ENCODE peak calls at places on chromosomes 5 and 9, in six cellular contexts. S is upper lobe of right lung, K is left ventricle myocardium inferior, X is neuronal stem cell, N is stomach, C is cardiac muscle cell. M is an unnamed sample. For H3K9me3, the result is how much of the 10 kb centered on the place peaks cover.

GRCh38 chr9:105842023-105842644 is 147.8 kb downstream of the TMEM38B start:
- DNase-seq in C (peak), K (no peak), N (no peak), X (peak), S (no peak), M (no peak)

GRCh38 chr5:92548351-92548750 is 1032.7 kb downstream of the NR2F1-AS1 start:
- DNase-seq in X (no peak), N (no peak), K (no peak), S (no peak), C (no peak), M (no peak)

GRCh38 chr9:133141833-133142594 is 21.0 kb upstream of the RALGDS start:
- DNase-seq in S (peak), K (peak), X (no peak), C (no peak), N (peak), M (no peak)

GRCh38 chr5:34863947-34864346 is 25.0 kb downstream of the TTC23L start:
- DNase-seq in N (no peak), K (no peak), C (no peak), S (no peak), X (no peak), M (no peak)

GRCh38 chr5:41193462-41194166 is 19.7 kb downstream of the C6 start:
- DNase-seq in X (no peak), C (no peak), K (peak), S (peak), N (peak), M (peak)

GRCh38 chr5:67878911-67879310 is 336.6 kb upstream of the PIK3R1 start:
- DNase-seq in C (no peak), X (no peak), S (no peak), K (no peak), N (no peak), M (no peak)

GRCh38 chr9:89640391-89640790 is 35.6 kb downstream of the GADD45G start:
- DNase-seq in X (no peak), S (no peak), N (no peak), C (no peak), K (no peak), M (no peak)

GRCh38 chr9:119453490-119453911 is 84.3 kb upstream of the BRINP1 start:
- DNase-seq in C (no peak), S (no peak), X (no peak), N (no peak), K (no peak), M (no peak)

GRCh38 chr9:101791533-101791932 is 53.1 kb upstream of the GRIN3A start:
- DNase-seq in S (no peak), K (no peak), N (no peak), X (no peak), C (no peak), M (no peak)

GRCh38 chr5:58677650-58678049 is 94.8 kb downstream of the RAB3C start:
- DNase-seq in K (no peak), C (no peak), S (no peak), N (no peak), X (no peak), M (no peak)

GRCh38 chr9:120716483-120716882 is 2.2 kb upstream of the MEGF9 start:
- DNase-seq in S (no peak), K (no peak), N (no peak), C (no peak), X (no peak), M (no peak)

GRCh38 chr5:96683392-96683791 is 21.2 kb downstream of the CAST start:
- DNase-seq in S (no peak), X (no peak), N (no peak), C (no peak), K (no peak), M (no peak)

DNA sequence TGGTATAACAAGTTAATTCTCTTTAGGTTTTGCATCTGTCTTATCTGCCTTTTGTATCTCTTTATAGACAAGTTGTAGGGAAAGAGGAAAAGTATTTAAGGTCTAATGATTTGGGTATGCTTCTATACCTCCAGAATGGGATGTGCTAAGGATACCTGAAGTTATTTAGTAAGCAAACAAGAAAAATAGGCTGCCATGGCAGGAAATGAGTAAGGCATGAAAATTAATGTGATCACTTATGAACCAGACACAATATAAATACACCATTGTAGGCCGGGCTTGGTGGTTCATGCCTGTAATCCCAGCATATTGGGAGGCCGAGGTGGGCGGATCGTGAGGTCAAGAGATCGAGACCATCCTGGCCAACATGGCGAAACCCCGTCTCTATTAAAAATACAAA is 82.8 kb downstream of the TLE4 start:
- DNase-seq in N (no peak), X (no peak), S (no peak), C (no peak), K (no peak), M (no peak)
- H3K9me3 ChIP-seq in N (under half), X (under half), S (under half), C (under half), K (under half), M (under half)

GRCh38 chr5:141258948-141259347 is 13.8 kb downstream of the PCDHB15 start:
- DNase-seq in N (no peak), K (no peak), S (no peak), X (no peak), C (no peak), M (no peak)
- H3K9me3 ChIP-seq in N (half or more), K (half or more), S (half or more), X (half or more), C (under half), M (under half)

DNA sequence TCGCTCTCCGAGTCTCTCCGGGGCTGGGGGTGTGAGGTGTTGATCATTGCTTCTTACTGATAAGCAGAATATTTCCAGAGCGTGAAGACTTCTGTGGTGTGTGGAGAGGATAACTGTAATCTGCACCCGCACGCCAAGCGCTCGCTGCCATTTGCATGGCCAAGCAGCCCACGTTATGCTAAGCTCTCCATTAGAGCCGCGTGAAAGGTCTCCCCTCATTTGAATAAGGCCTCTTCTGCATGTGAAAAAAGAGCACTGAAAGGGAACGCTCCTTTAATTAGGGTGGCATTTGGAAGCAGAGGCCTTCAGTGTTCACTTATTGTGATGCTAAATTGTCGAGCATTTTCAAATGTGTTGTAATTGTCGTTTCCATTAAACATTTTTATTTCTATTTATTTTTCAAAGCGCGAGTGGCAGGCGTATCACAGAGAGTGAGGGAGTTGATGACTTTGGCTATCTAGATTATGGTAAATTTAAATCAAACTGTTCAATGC is 163.6 kb upstream of the IRX2 start:
- DNase-seq in X (no peak), S (no peak), N (no peak), C (no peak), K (no peak), M (no peak)
- H3K9me3 ChIP-seq in X (under half), S (under half), N (under half), C (under half), K (under half), M (under half)

GRCh38 chr5:179158556-179158955 is 98.4 kb downstream of the ZNF354C start:
- DNase-seq in N (no peak), S (peak), X (no peak), K (no peak), C (no peak), M (peak)
- H3K9me3 ChIP-seq in N (under half), S (under half), X (under half), K (under half), C (under half), M (under half)

GRCh38 chr5:24854350-24854749 is 209.6 kb upstream of the CDH10 start:
- DNase-seq in C (no peak), K (no peak), X (no peak), S (no peak), N (no peak), M (no peak)
- H3K9me3 ChIP-seq in C (under half), K (under half), X (under half), S (under half), N (under half), M (under half)

GRCh38 chr9:35522725-35523124 is 32.8 kb downstream of the RUSC2 start:
- DNase-seq in X (no peak), C (no peak), K (no peak), N (no peak), S (no peak), M (no peak)
- H3K9me3 ChIP-seq in X (under half), C (under half), K (under half), N (under half), S (under half), M (under half)

DNA sequence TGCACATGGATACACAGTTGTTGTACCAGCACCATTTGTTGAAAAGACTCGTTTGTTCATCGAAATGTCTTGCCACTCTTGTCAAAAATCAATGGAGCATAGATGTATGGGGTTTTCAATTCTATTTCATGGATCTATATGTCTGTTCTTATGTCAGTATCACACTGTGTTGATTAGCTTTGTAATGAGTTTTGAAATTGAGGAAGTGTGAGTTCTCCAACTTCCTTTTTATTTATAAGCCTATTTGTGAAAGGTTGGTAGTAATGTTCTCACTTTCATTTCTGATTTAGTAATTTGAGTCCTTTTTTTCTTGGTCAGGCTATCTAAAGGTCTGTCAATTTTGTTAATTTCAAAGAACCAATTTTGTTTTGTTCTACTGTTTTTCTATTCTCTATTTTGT is 26.1 kb downstream of the ZNF510 start:
- DNase-seq in X (no peak), N (no peak), S (no peak), C (no peak), K (no peak), M (no peak)
- H3K9me3 ChIP-seq in X (under half), N (half or more), S (half or more), C (under half), K (half or more), M (under half)

GRCh38 chr5:141398608-141399007 is 861 bp downstream of the PCDHGB5 start:
- DNase-seq in X (no peak), N (no peak), S (no peak), C (no peak), K (no peak), M (no peak)
- H3K9me3 ChIP-seq in X (half or more), N (half or more), S (under half), C (under half), K (half or more), M (half or more)

GRCh38 chr9:40928803-40929487 is 199.5 kb downstream of the FOXD4L6 start:
- DNase-seq in C (no peak), X (no peak), N (no peak), S (no peak), K (no peak), M (no peak)

GRCh38 chr9:40926404-40927259 is 201.8 kb downstream of the FOXD4L6 start:
- DNase-seq in X (no peak), C (no peak), S (no peak), K (no peak), N (no peak), M (no peak)

GRCh38 chr9:40927260-40927631 is 201.2 kb downstream of the FOXD4L6 start:
- DNase-seq in S (no peak), C (no peak), K (no peak), X (no peak), N (no peak), M (no peak)

GRCh38 chr9:40927851-40928802 is 200.4 kb downstream of the FOXD4L6 start:
- DNase-seq in K (no peak), C (no peak), X (no peak), S (no peak), N (no peak), M (no peak)

DNA sequence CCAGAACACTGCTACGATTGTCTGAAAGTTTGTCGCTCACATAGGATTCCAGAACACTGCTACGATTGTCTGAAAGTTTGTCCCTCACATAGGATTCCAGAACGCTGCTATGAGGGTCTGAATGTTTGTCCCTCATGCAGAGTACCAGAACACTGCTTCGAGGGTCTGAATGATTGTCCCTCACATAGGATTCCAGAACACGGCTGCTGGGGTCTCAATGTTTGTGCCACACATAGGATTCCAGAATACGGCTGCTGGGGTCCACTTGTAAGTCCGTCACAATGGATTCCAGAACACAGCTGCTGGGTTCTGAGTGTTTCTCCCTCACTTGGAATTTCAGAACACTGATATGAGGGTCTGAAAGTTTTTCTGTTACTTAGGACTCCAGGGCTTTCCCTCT is 203.3 kb downstream of the FOXD4L6 start:
- DNase-seq in S (no peak), K (no peak), X (no peak), C (no peak), N (no peak), M (no peak)
- H3K9me3 ChIP-seq in S (half or more), K (half or more), X (under half), C (under half), N (half or more), M (half or more)

GRCh38 chr9:123848447-123849085 is 81.4 kb downstream of the DENND1A start:
- DNase-seq in K (no peak), X (no peak), S (no peak), C (no peak), N (no peak), M (no peak)

GRCh38 chr9:123851851-123852250 is 78.1 kb downstream of the DENND1A start:
- DNase-seq in C (no peak), X (no peak), N (no peak), S (no peak), K (no peak), M (no peak)

GRCh38 chr9:123843703-123844102 is 86.2 kb downstream of the DENND1A start:
- DNase-seq in N (no peak), X (no peak), C (no peak), K (no peak), S (no peak), M (no peak)

DNA sequence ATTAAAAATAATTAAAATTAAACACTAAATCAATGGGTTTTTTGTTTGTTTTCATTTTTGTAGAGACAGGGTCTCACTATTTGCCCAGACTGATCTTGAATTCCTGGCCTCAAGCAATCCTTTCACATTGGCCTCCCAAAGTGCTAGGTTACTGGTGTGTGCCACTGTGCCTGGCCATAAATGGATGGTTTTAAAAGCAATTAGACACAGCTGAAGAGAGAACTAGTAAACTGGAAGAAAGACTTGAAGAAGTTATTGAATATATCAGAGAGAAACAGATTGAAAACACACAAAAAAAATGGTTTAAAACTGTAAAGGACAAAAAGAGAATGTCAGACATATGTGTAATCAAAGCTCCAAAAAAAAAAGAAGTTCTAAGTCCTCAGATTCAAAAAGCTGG is 83.0 kb downstream of the DENND1A start:
- DNase-seq in K (no peak), X (no peak), N (no peak), S (no peak), C (no peak), M (no peak)
- H3K9me3 ChIP-seq in K (half or more), X (half or more), N (under half), S (under half), C (under half), M (under half)

M was measured in tibial artery.